ENCODE peak calls at places on chromosomes 13 and 19, in six cellular contexts. Y is neuronal stem cell, F is IMR-90, D is H1, G is mesenchymal stem cell, H is trophoblast cell. O is an unnamed sample.
A peak's percentile ranks its signal among the peaks of the same experiment; 100 is the strongest.

GRCh38 chr19:799076-799881 is 2.0 kb downstream of the PTBP1 start:
- DNase-seq in Y (peak; percentile 58), F (peak; percentile 49), D (peak; percentile 67), G (peak; percentile 73), H (peak; percentile 79), O (peak; percentile 78)

GRCh38 chr13:55783841-55784240 is 1356.9 kb upstream of the PRR20A start:
- DNase-seq in Y (no peak), F (no peak), D (no peak), G (no peak), H (no peak), O (no peak)

GRCh38 chr13:101626925-101627555 is 174.6 kb downstream of the ITGBL1 start:
- DNase-seq in Y (no peak), F (peak; percentile 2), D (no peak), G (peak; percentile 32), H (no peak), O (no peak)

GRCh38 chr13:32229443-32229842 is 85.7 kb downstream of the ZAR1L start:
- DNase-seq in Y (no peak), F (peak; percentile 28), D (no peak), G (no peak), H (peak; percentile 95), O (no peak)

GRCh38 chr13:47474326-47474725 is 526.7 kb downstream of the SUCLA2 start:
- DNase-seq in Y (no peak), F (peak; percentile 27), D (no peak), G (no peak), H (no peak), O (no peak)

GRCh38 chr19:42402376-42403116 is 12.4 kb upstream of the CNFN start:
- DNase-seq in Y (no peak), F (no peak), D (no peak), G (no peak), H (no peak), O (no peak)

GRCh38 chr13:30551194-30551593 is 66.5 kb upstream of the USPL1 start:
- DNase-seq in Y (no peak), F (peak; percentile 43), D (no peak), G (peak; percentile 38), H (peak; percentile 65), O (peak; percentile 64)

GRCh38 chr19:36514012-36514612 is 14.0 kb downstream of the ZNF260 start:
- DNase-seq in Y (no peak), F (no peak), D (no peak), G (no peak), H (no peak), O (peak; percentile 54)

GRCh38 chr13:30313307-30313706 is 6.0 kb upstream of the KATNAL1 start:
- DNase-seq in Y (no peak), F (no peak), D (no peak), G (no peak), H (no peak), O (no peak)

GRCh38 chr19:10617409-10618121 is 7.8 kb upstream of the SLC44A2 start:
- DNase-seq in Y (no peak), F (peak; percentile 89), D (no peak), G (peak; percentile 90), H (peak; percentile 97), O (no peak)

GRCh38 chr13:95573226-95573625 is 20.7 kb downstream of the CLDN10 start:
- DNase-seq in Y (no peak), F (peak; percentile 11), D (no peak), G (no peak), H (no peak), O (no peak)

GRCh38 chr13:36858285-36858684 is 39.3 kb downstream of the RFXAP start:
- DNase-seq in Y (no peak), F (peak; percentile 65), D (no peak), G (peak; percentile 65), H (peak; percentile 78), O (peak; percentile 84)

GRCh38 chr13:44293908-44294735 is 79.5 kb upstream of the SERP2 start:
- DNase-seq in Y (no peak), F (peak; percentile 72), D (no peak), G (peak; percentile 83), H (peak; percentile 64), O (no peak)

GRCh38 chr13:32265726-32266125 is 49.4 kb downstream of the ZAR1L start:
- DNase-seq in Y (no peak), F (no peak), D (no peak), G (no peak), H (no peak), O (no peak)

GRCh38 chr19:6032827-6033226 is 54.9 kb upstream of the RANBP3 start:
- DNase-seq in Y (no peak), F (no peak), D (peak; percentile 16), G (no peak), H (no peak), O (no peak)

GRCh38 chr13:43990829-43991228 is 111.1 kb downstream of the LACC1 start:
- DNase-seq in Y (no peak), F (no peak), D (no peak), G (no peak), H (no peak), O (no peak)

GRCh38 chr13:102041544-102041943 is 360.3 kb downstream of the FGF14 start:
- DNase-seq in Y (no peak), F (no peak), D (no peak), G (no peak), H (no peak), O (no peak)

GRCh38 chr13:111066544-111066943 is 48.6 kb upstream of the ARHGEF7 start:
- DNase-seq in Y (no peak), F (no peak), D (no peak), G (no peak), H (no peak), O (peak; percentile 30)

GRCh38 chr19:29271341-29271740 is 58.4 kb upstream of the UQCRFS1 start:
- DNase-seq in Y (no peak), F (no peak), D (no peak), G (no peak), H (no peak), O (no peak)

GRCh38 chr19:372306-372890 is 27.8 kb upstream of the MIER2 start:
- DNase-seq in Y (no peak), F (peak; percentile 70), D (no peak), G (no peak), H (no peak), O (no peak)

DNA sequence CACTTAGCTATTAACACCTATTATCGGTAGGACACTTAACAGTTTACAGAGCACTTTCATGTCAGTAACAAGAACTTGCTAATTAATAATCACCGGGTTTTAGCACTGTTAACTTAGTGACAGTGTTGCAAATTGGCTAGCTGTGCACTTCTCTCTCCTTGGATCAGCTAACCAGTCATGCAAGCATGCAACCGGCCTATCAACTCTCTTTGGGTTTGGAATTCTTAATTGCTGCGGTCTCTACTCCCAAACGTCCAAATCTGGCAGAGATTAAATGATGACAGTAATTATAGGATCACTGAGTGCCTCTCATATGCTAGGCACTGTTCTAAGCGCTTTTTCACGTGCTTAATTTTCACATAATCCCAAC is 1.2 kb downstream of the EPS15L1 start:
- DNase-seq in Y (no peak), F (no peak), D (no peak), G (peak; percentile 27), H (no peak), O (peak; percentile 43)
- H3K4me3 ChIP-seq in Y (no peak overlapping the region), F (peak overlapping the region; percentile 85), D (peak overlapping the region; percentile 91), G (no peak overlapping the region), H (no peak overlapping the region), O (no peak overlapping the region)

DNA sequence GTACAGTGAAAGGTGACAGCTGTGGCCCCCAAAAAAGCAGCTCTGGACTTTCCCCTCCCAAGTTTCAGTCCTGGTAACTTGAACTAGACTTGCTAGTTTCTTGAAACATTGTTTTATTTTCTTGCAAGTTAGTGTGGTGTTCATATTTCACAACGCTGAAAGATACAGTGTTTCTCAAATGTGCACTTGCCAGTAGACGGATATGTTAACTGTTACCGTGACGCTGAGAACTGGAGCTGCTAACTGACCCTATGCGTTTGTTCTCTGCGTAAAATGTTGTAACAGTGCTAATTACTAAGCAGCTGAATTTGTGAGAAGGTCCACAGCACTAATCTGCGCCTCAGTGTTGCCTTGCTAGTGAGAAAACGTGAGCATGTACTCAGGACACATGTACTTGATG is 79.6 kb downstream of the GGACT start:
- DNase-seq in Y (no peak), F (no peak), D (no peak), G (no peak), H (no peak), O (no peak)
- H2AK5ac ChIP-seq in Y (no peak overlapping the region), F (no peak overlapping the region), D (peak overlapping the region; percentile 90), G (no peak overlapping the region), H (no peak overlapping the region), O (no peak overlapping the region)

GRCh38 chr19:3296446-3296845 is 69.9 kb upstream of the NFIC start:
- DNase-seq in Y (no peak), F (no peak), D (no peak), G (no peak), H (no peak), O (no peak)

GRCh38 chr19:3296034-3296433 is 70.3 kb upstream of the NFIC start:
- DNase-seq in Y (no peak), F (no peak), D (no peak), G (no peak), H (no peak), O (no peak)

GRCh38 chr19:3294080-3294850 is 69.8 kb downstream of the CELF5 start:
- DNase-seq in Y (no peak), F (no peak), D (no peak), G (no peak), H (no peak), O (no peak)

GRCh38 chr19:3293560-3293959 is 69.1 kb downstream of the CELF5 start:
- DNase-seq in Y (no peak), F (no peak), D (no peak), G (no peak), H (no peak), O (no peak)

GRCh38 chr19:3295581-3295980 is 70.8 kb upstream of the NFIC start:
- DNase-seq in Y (no peak), F (no peak), D (no peak), G (no peak), H (no peak), O (no peak)
- H2BK5ac ChIP-seq in Y (no peak overlapping the region), F (no peak overlapping the region), D (peak overlapping the region; percentile 44), G (no peak overlapping the region), H (no peak overlapping the region), O (no peak overlapping the region)

GRCh38 chr19:4059493-4059880 is 7.2 kb downstream of the ZBTB7A start:
- DNase-seq in Y (no peak), F (no peak), D (no peak), G (no peak), H (no peak), O (no peak)

GRCh38 chr19:4061178-4061682 is 5.5 kb downstream of the ZBTB7A start:
- DNase-seq in Y (no peak), F (no peak), D (no peak), G (no peak), H (peak; percentile 48), O (no peak)

GRCh38 chr19:4059931-4060620 is 6.6 kb downstream of the ZBTB7A start:
- DNase-seq in Y (no peak), F (no peak), D (no peak), G (no peak), H (no peak), O (no peak)

GRCh38 chr19:4061683-4062575 is 4.8 kb downstream of the ZBTB7A start:
- DNase-seq in Y (no peak), F (no peak), D (no peak), G (no peak), H (peak; percentile 94), O (no peak)

DNA sequence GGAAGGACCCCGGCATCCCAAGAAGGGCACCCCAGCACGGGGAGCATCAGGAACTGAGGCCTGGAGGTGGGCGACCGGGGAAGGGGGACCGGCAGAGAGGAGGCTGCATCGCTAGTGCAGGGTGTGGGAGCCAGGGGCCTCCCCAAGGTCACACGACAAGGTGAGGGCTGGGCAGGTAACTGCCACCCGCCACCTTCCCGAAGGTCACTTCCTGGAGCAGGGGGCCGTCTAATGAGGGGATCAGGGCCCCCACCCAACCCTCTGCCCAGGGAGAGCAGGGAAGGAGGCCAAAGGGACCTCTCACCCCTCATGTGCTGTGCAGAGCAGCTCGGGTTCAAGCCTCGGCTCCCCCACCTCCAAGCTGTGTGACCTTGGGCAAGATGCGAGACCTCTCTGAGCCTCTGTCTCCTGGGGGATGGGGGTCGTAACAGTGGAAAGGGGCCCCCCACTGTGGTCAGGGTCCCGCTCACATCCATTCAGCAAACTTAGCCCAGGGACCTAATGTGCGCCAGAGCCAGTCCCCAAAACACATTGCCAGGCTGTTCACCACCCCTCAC is 6.0 kb downstream of the ZBTB7A start:
- DNase-seq in Y (no peak), F (no peak), D (no peak), G (no peak), H (no peak), O (no peak)
- H3K4me3 ChIP-seq in Y (no peak overlapping the region), F (no peak overlapping the region), D (no peak overlapping the region), G (no peak overlapping the region), H (no peak overlapping the region), O (no peak overlapping the region)